ENCODE peak calls at places on chromosome 18, in six cellular contexts. One of them, this sample, is unnamed.

GRCh38 chr18:5601188-5601624 is 57.4 kb upstream of the EPB41L3 start:
- DNase-seq in cardiac muscle cell: no peak
- DNase-seq in A549: no peak
- DNase-seq in choroid plexus epithelial cell: no peak
- DNase-seq in Panc1: no peak
- DNase-seq in LNCaP clone FGC: no peak
- DNase-seq in this sample: no peak

GRCh38 chr18:25743661-25744151 is 346.7 kb downstream of the SS18 start:
- DNase-seq in choroid plexus epithelial cell: no peak
- DNase-seq in cardiac muscle cell: no peak
- DNase-seq in LNCaP clone FGC: no peak
- DNase-seq in Panc1: no peak
- DNase-seq in A549: no peak
- DNase-seq in this sample: no peak

GRCh38 chr18:70931942-70932814 is 643.3 kb downstream of the SOCS6 start:
- DNase-seq in A549: peak; percentile 32
- DNase-seq in LNCaP clone FGC: peak; percentile 6
- DNase-seq in cardiac muscle cell: peak; percentile 71
- DNase-seq in Panc1: no peak
- DNase-seq in choroid plexus epithelial cell: peak; percentile 73
- DNase-seq in this sample: peak; percentile 73

GRCh38 chr18:4444306-4444705 is 10.8 kb downstream of the DLGAP1 start:
- DNase-seq in LNCaP clone FGC: no peak
- DNase-seq in cardiac muscle cell: no peak
- DNase-seq in A549: no peak
- DNase-seq in choroid plexus epithelial cell: no peak
- DNase-seq in Panc1: no peak
- DNase-seq in this sample: no peak

GRCh38 chr18:48608581-48608980 is 69.8 kb downstream of the CTIF start:
- DNase-seq in A549: no peak
- DNase-seq in LNCaP clone FGC: no peak
- DNase-seq in Panc1: no peak
- DNase-seq in cardiac muscle cell: no peak
- DNase-seq in choroid plexus epithelial cell: no peak
- DNase-seq in this sample: no peak

GRCh38 chr18:33201509-33201926 is 239.0 kb downstream of the CCDC178 start:
- DNase-seq in A549: peak; percentile 6
- DNase-seq in cardiac muscle cell: peak; percentile 30
- DNase-seq in choroid plexus epithelial cell: peak; percentile 64
- DNase-seq in LNCaP clone FGC: no peak
- DNase-seq in Panc1: no peak
- DNase-seq in this sample: peak; percentile 17

GRCh38 chr18:45828917-45829811 is 3.7 kb downstream of the SIGLEC15 start:
- DNase-seq in LNCaP clone FGC: no peak
- DNase-seq in choroid plexus epithelial cell: no peak
- DNase-seq in Panc1: no peak
- DNase-seq in A549: no peak
- DNase-seq in cardiac muscle cell: no peak
- DNase-seq in this sample: peak; percentile 38

GRCh38 chr18:10197097-10197496 is 257.3 kb upstream of the APCDD1 start:
- DNase-seq in Panc1: no peak
- DNase-seq in LNCaP clone FGC: no peak
- DNase-seq in choroid plexus epithelial cell: no peak
- DNase-seq in cardiac muscle cell: no peak
- DNase-seq in A549: no peak
- DNase-seq in this sample: peak; percentile 13

GRCh38 chr18:13264986-13265900 is 46.7 kb downstream of the LDLRAD4 start:
- DNase-seq in A549: no peak
- DNase-seq in Panc1: no peak
- DNase-seq in LNCaP clone FGC: no peak
- DNase-seq in choroid plexus epithelial cell: no peak
- DNase-seq in cardiac muscle cell: no peak
- DNase-seq in this sample: no peak

GRCh38 chr18:10101293-10101701 is 187.5 kb downstream of the VAPA start:
- DNase-seq in A549: no peak
- DNase-seq in cardiac muscle cell: peak; percentile 60
- DNase-seq in LNCaP clone FGC: no peak
- DNase-seq in Panc1: no peak
- DNase-seq in choroid plexus epithelial cell: no peak
- DNase-seq in this sample: peak; percentile 45

GRCh38 chr18:39558658-39559057 is 1993.1 kb upstream of the CELF4 start:
- DNase-seq in Panc1: no peak
- DNase-seq in A549: no peak
- DNase-seq in LNCaP clone FGC: no peak
- DNase-seq in cardiac muscle cell: no peak
- DNase-seq in choroid plexus epithelial cell: peak; percentile 2
- DNase-seq in this sample: no peak

GRCh38 chr18:8045890-8046289 is 478.8 kb downstream of the PTPRM start:
- DNase-seq in Panc1: no peak
- DNase-seq in LNCaP clone FGC: no peak
- DNase-seq in A549: no peak
- DNase-seq in choroid plexus epithelial cell: no peak
- DNase-seq in cardiac muscle cell: no peak
- DNase-seq in this sample: peak; percentile 12

GRCh38 chr18:76805221-76805620 is 17.1 kb upstream of the ZNF236 start:
- DNase-seq in Panc1: no peak
- DNase-seq in cardiac muscle cell: peak; percentile 32
- DNase-seq in LNCaP clone FGC: no peak
- DNase-seq in choroid plexus epithelial cell: peak; percentile 59
- DNase-seq in A549: no peak
- DNase-seq in this sample: peak; percentile 30

GRCh38 chr18:3966246-3966984 is 488.7 kb downstream of the DLGAP1 start:
- DNase-seq in A549: peak; percentile 83
- DNase-seq in LNCaP clone FGC: peak; percentile 11
- DNase-seq in choroid plexus epithelial cell: no peak
- DNase-seq in Panc1: no peak
- DNase-seq in cardiac muscle cell: no peak
- DNase-seq in this sample: no peak

GRCh38 chr18:63949068-63949737 is at the start of gene HMSD:
- DNase-seq in cardiac muscle cell: peak; percentile 47
- DNase-seq in choroid plexus epithelial cell: peak; percentile 55
- DNase-seq in LNCaP clone FGC: no peak
- DNase-seq in A549: peak; percentile 40
- DNase-seq in Panc1: no peak
- DNase-seq in this sample: peak; percentile 36

GRCh38 chr18:46810481-46811000 is 53.7 kb upstream of the ST8SIA5 start:
- DNase-seq in cardiac muscle cell: no peak
- DNase-seq in A549: no peak
- DNase-seq in LNCaP clone FGC: no peak
- DNase-seq in choroid plexus epithelial cell: no peak
- DNase-seq in Panc1: no peak
- DNase-seq in this sample: no peak

GRCh38 chr18:45330170-45330594 is 285.1 kb upstream of the SLC14A2 start:
- DNase-seq in cardiac muscle cell: no peak
- DNase-seq in Panc1: no peak
- DNase-seq in A549: no peak
- DNase-seq in LNCaP clone FGC: no peak
- DNase-seq in choroid plexus epithelial cell: no peak
- DNase-seq in this sample: peak; percentile 25

GRCh38 chr18:2954869-2955645 is 57.9 kb downstream of the LPIN2 start:
- DNase-seq in cardiac muscle cell: no peak
- DNase-seq in Panc1: no peak
- DNase-seq in LNCaP clone FGC: no peak
- DNase-seq in A549: no peak
- DNase-seq in choroid plexus epithelial cell: no peak
- DNase-seq in this sample: no peak

GRCh38 chr18:59279193-59279592 is 5.9 kb upstream of the RAX start:
- DNase-seq in A549: no peak
- DNase-seq in choroid plexus epithelial cell: no peak
- DNase-seq in LNCaP clone FGC: no peak
- DNase-seq in Panc1: no peak
- DNase-seq in cardiac muscle cell: peak; percentile 18
- DNase-seq in this sample: no peak

GRCh38 chr18:3453540-3454364 is 3.8 kb downstream of the TGIF1 start:
- DNase-seq in A549: peak; percentile 76
- DNase-seq in choroid plexus epithelial cell: peak; percentile 96
- DNase-seq in Panc1: no peak
- DNase-seq in LNCaP clone FGC: no peak
- DNase-seq in cardiac muscle cell: peak; percentile 96
- DNase-seq in this sample: peak; percentile 97

GRCh38 chr18:3451166-3451988 is 1.4 kb downstream of the TGIF1 start:
- DNase-seq in choroid plexus epithelial cell: peak; percentile 97
- DNase-seq in Panc1: no peak
- DNase-seq in LNCaP clone FGC: no peak
- DNase-seq in cardiac muscle cell: peak; percentile 94
- DNase-seq in A549: peak; percentile 86
- DNase-seq in this sample: peak; percentile 96

GRCh38 chr18:56652802-56653201 is 1.6 kb downstream of the WDR7 start:
- DNase-seq in choroid plexus epithelial cell: no peak
- DNase-seq in Panc1: no peak
- DNase-seq in LNCaP clone FGC: no peak
- DNase-seq in cardiac muscle cell: no peak
- DNase-seq in A549: no peak
- DNase-seq in this sample: no peak

GRCh38 chr18:45656194-45656593 is 40.9 kb downstream of the SLC14A2 start:
- DNase-seq in LNCaP clone FGC: no peak
- DNase-seq in cardiac muscle cell: no peak
- DNase-seq in A549: no peak
- DNase-seq in choroid plexus epithelial cell: no peak
- DNase-seq in Panc1: no peak
- DNase-seq in this sample: no peak

GRCh38 chr18:8957731-8958130 is 144.8 kb upstream of the NDUFV2 start:
- DNase-seq in A549: no peak
- DNase-seq in choroid plexus epithelial cell: no peak
- DNase-seq in LNCaP clone FGC: no peak
- DNase-seq in Panc1: no peak
- DNase-seq in cardiac muscle cell: no peak
- DNase-seq in this sample: no peak

GRCh38 chr18:61998335-61998734 is 105.5 kb upstream of the RNF152 start:
- DNase-seq in A549: no peak
- DNase-seq in Panc1: no peak
- DNase-seq in LNCaP clone FGC: no peak
- DNase-seq in cardiac muscle cell: no peak
- DNase-seq in choroid plexus epithelial cell: no peak
- DNase-seq in this sample: no peak
- H3K4me3 ChIP-seq in A549: no peak overlapping the region
- H3K4me3 ChIP-seq in Panc1: no peak overlapping the region
- H3K4me3 ChIP-seq in LNCaP clone FGC: no peak overlapping the region
- H3K4me3 ChIP-seq in cardiac muscle cell: no peak overlapping the region
- H3K4me3 ChIP-seq in choroid plexus epithelial cell: no peak overlapping the region
- H3K4me3 ChIP-seq in this sample: no peak overlapping the region

GRCh38 chr18:43422483-43422882 is 145.2 kb upstream of the SYT4 start:
- DNase-seq in Panc1: no peak
- DNase-seq in LNCaP clone FGC: peak; percentile 95
- DNase-seq in A549: peak; percentile 0
- DNase-seq in cardiac muscle cell: peak; percentile 2
- DNase-seq in choroid plexus epithelial cell: peak; percentile 18
- DNase-seq in this sample: peak; percentile 4

GRCh38 chr18:43420091-43420490 is 142.8 kb upstream of the SYT4 start:
- DNase-seq in choroid plexus epithelial cell: no peak
- DNase-seq in Panc1: no peak
- DNase-seq in LNCaP clone FGC: no peak
- DNase-seq in cardiac muscle cell: no peak
- DNase-seq in A549: no peak
- DNase-seq in this sample: no peak

GRCh38 chr18:43420950-43421349 is 143.7 kb upstream of the SYT4 start:
- DNase-seq in Panc1: no peak
- DNase-seq in LNCaP clone FGC: no peak
- DNase-seq in A549: no peak
- DNase-seq in cardiac muscle cell: no peak
- DNase-seq in choroid plexus epithelial cell: no peak
- DNase-seq in this sample: no peak
- TF ChIP-seq CTCF in Panc1: no peak
- TF ChIP-seq CTCF in LNCaP clone FGC: peak; percentile 41
- TF ChIP-seq CTCF in A549: no peak
- TF ChIP-seq CTCF in cardiac muscle cell: no peak
- TF ChIP-seq CTCF in choroid plexus epithelial cell: peak; percentile 19
- TF ChIP-seq CTCF in this sample: peak; percentile 12

DNA sequence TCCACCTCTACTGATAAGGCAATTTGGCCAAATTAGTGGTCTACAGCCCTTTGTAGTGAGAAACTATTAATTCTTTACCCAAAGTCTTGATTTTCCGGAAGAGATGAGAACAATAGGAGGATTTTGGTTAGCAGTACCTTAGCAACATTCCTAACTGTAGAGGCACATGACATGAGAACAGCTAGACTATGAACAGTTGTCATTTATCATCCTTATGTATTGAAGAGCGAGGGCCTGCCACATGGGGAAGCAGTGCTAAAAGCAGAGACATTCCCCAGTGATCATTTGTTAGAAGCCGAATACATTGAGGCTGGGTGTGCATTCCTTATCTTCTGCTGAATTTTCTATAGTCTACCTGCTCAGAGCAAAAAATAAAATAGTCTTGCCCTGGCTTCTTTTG is 65.2 kb downstream of the RBBP8 start:
- DNase-seq in Panc1: no peak
- DNase-seq in LNCaP clone FGC: no peak
- DNase-seq in choroid plexus epithelial cell: no peak
- DNase-seq in cardiac muscle cell: no peak
- DNase-seq in A549: no peak
- DNase-seq in this sample: no peak
- H3K4me3 ChIP-seq in Panc1: no peak overlapping the region
- H3K4me3 ChIP-seq in LNCaP clone FGC: no peak overlapping the region
- H3K4me3 ChIP-seq in choroid plexus epithelial cell: no peak overlapping the region
- H3K4me3 ChIP-seq in cardiac muscle cell: no peak overlapping the region
- H3K4me3 ChIP-seq in A549: no peak overlapping the region
- H3K4me3 ChIP-seq in this sample: no peak overlapping the region

GRCh38 chr18:11387880-11388279 is 221.5 kb upstream of the SLC35G4 start:
- DNase-seq in Panc1: peak; percentile 2
- DNase-seq in A549: peak; percentile 73
- DNase-seq in cardiac muscle cell: peak; percentile 63
- DNase-seq in choroid plexus epithelial cell: peak; percentile 63
- DNase-seq in LNCaP clone FGC: peak; percentile 73
- DNase-seq in this sample: peak; percentile 70
- TF ChIP-seq CTCF in Panc1: no peak
- TF ChIP-seq CTCF in A549: no peak
- TF ChIP-seq CTCF in cardiac muscle cell: peak; percentile 37
- TF ChIP-seq CTCF in choroid plexus epithelial cell: peak; percentile 42
- TF ChIP-seq CTCF in LNCaP clone FGC: peak; percentile 61
- TF ChIP-seq CTCF in this sample: peak; percentile 53

GRCh38 chr18:79518028-79518682 is 122.4 kb downstream of the NFATC1 start:
- DNase-seq in choroid plexus epithelial cell: no peak
- DNase-seq in cardiac muscle cell: no peak
- DNase-seq in Panc1: no peak
- DNase-seq in A549: no peak
- DNase-seq in LNCaP clone FGC: no peak
- DNase-seq in this sample: no peak
- H3K4me3 ChIP-seq in choroid plexus epithelial cell: no peak overlapping the region
- H3K4me3 ChIP-seq in cardiac muscle cell: no peak overlapping the region
- H3K4me3 ChIP-seq in Panc1: no peak overlapping the region
- H3K4me3 ChIP-seq in A549: no peak overlapping the region
- H3K4me3 ChIP-seq in LNCaP clone FGC: no peak overlapping the region
- H3K4me3 ChIP-seq in this sample: no peak overlapping the region

DNA sequence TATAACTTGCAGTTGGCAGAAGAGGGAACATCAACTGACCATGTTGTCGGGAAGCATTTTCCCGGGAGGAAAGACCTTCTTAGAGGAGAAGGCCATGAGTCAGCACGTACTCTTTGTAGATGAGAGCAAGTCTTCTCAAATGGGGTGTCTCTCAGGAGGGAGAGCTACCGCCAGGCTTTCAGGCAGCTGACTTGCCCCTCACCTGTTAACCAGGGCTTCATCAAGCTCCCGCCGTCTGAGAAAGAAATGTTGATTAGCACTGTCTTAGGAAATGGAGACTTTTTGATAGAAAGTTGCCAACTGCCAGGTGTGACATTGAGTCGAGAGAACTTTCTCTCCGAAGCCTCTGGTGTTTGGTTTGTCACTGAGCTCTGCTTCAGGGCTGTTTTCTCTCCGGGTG is 196.1 kb downstream of the ZNF407 start:
- DNase-seq in choroid plexus epithelial cell: no peak
- DNase-seq in cardiac muscle cell: no peak
- DNase-seq in A549: no peak
- DNase-seq in Panc1: no peak
- DNase-seq in LNCaP clone FGC: no peak
- DNase-seq in this sample: no peak
- TF ChIP-seq CTCF in choroid plexus epithelial cell: no peak
- TF ChIP-seq CTCF in cardiac muscle cell: no peak
- TF ChIP-seq CTCF in A549: no peak
- TF ChIP-seq CTCF in Panc1: no peak
- TF ChIP-seq CTCF in LNCaP clone FGC: no peak
- TF ChIP-seq CTCF in this sample: no peak

GRCh38 chr18:805755-806110 is 6.3 kb downstream of the YES1 start:
- DNase-seq in cardiac muscle cell: no peak
- DNase-seq in choroid plexus epithelial cell: no peak
- DNase-seq in LNCaP clone FGC: no peak
- DNase-seq in Panc1: no peak
- DNase-seq in A549: no peak
- DNase-seq in this sample: no peak
- H3K4me3 ChIP-seq in cardiac muscle cell: no peak overlapping the region
- H3K4me3 ChIP-seq in choroid plexus epithelial cell: no peak overlapping the region
- H3K4me3 ChIP-seq in LNCaP clone FGC: no peak overlapping the region
- H3K4me3 ChIP-seq in Panc1: no peak overlapping the region
- H3K4me3 ChIP-seq in A549: no peak overlapping the region
- H3K4me3 ChIP-seq in this sample: no peak overlapping the region